ENCODE peak calls at places on chromosomes 3 and 15, in five cellular contexts. One of them, this sample, is unnamed.

GRCh38 chr3:81666502-81667121 is 94.8 kb downstream of the GBE1 start:
- DNase-seq in body of pancreas: no peak
- DNase-seq in esophagus squamous epithelium: no peak
- DNase-seq in aorta: no peak
- DNase-seq in IMR-90: peak; percentile 41
- DNase-seq in this sample: no peak

GRCh38 chr3:186281172-186281571 is 80.9 kb downstream of the DGKG start:
- DNase-seq in body of pancreas: no peak
- DNase-seq in esophagus squamous epithelium: no peak
- DNase-seq in aorta: no peak
- DNase-seq in IMR-90: peak; percentile 88
- DNase-seq in this sample: no peak

GRCh38 chr15:62275818-62276217 is 110.7 kb upstream of the C2CD4B start:
- DNase-seq in body of pancreas: peak; percentile 49
- DNase-seq in esophagus squamous epithelium: no peak
- DNase-seq in aorta: no peak
- DNase-seq in IMR-90: no peak
- DNase-seq in this sample: no peak

GRCh38 chr15:53193149-53193548 is 403.0 kb upstream of the ONECUT1 start:
- DNase-seq in body of pancreas: no peak
- DNase-seq in esophagus squamous epithelium: no peak
- DNase-seq in aorta: no peak
- DNase-seq in IMR-90: no peak
- DNase-seq in this sample: peak; percentile 26

GRCh38 chr3:59914251-59914650 is 864.4 kb upstream of the CFAP20DC start:
- DNase-seq in body of pancreas: no peak
- DNase-seq in esophagus squamous epithelium: no peak
- DNase-seq in aorta: no peak
- DNase-seq in IMR-90: no peak
- DNase-seq in this sample: no peak

GRCh38 chr3:13705702-13706280 is 156.9 kb downstream of the FBLN2 start:
- DNase-seq in body of pancreas: peak; percentile 2
- DNase-seq in esophagus squamous epithelium: no peak
- DNase-seq in aorta: peak; percentile 42
- DNase-seq in IMR-90: no peak
- DNase-seq in this sample: no peak

GRCh38 chr3:31343075-31343474 is 189.7 kb upstream of the STT3B start:
- DNase-seq in body of pancreas: no peak
- DNase-seq in esophagus squamous epithelium: no peak
- DNase-seq in aorta: no peak
- DNase-seq in IMR-90: no peak
- DNase-seq in this sample: no peak

GRCh38 chr3:133119146-133119545 is 81.0 kb downstream of the TMEM108 start:
- DNase-seq in body of pancreas: no peak
- DNase-seq in esophagus squamous epithelium: no peak
- DNase-seq in aorta: no peak
- DNase-seq in IMR-90: no peak
- DNase-seq in this sample: no peak

GRCh38 chr15:51883436-51883835 is 54.0 kb downstream of the TMOD3 start:
- DNase-seq in body of pancreas: no peak
- DNase-seq in esophagus squamous epithelium: no peak
- DNase-seq in aorta: no peak
- DNase-seq in IMR-90: peak; percentile 75
- DNase-seq in this sample: no peak

GRCh38 chr3:113697192-113698090 is 999 bp upstream of the USF3 start:
- DNase-seq in body of pancreas: peak; percentile 42
- DNase-seq in esophagus squamous epithelium: no peak
- DNase-seq in aorta: no peak
- DNase-seq in IMR-90: peak; percentile 34
- DNase-seq in this sample: peak; percentile 49

GRCh38 chr15:99105516-99106341 is 849 bp downstream of the SYNM start:
- DNase-seq in body of pancreas: peak; percentile 42
- DNase-seq in esophagus squamous epithelium: no peak
- DNase-seq in aorta: peak; percentile 87
- DNase-seq in IMR-90: peak; percentile 66
- DNase-seq in this sample: peak; percentile 88

GRCh38 chr3:158121295-158121694 is 11.4 kb downstream of the RSRC1 start:
- DNase-seq in body of pancreas: no peak
- DNase-seq in esophagus squamous epithelium: no peak
- DNase-seq in aorta: no peak
- DNase-seq in IMR-90: no peak
- DNase-seq in this sample: no peak

GRCh38 chr15:86193716-86194408 is 114.2 kb downstream of the AGBL1 start:
- DNase-seq in body of pancreas: no peak
- DNase-seq in esophagus squamous epithelium: no peak
- DNase-seq in aorta: no peak
- DNase-seq in IMR-90: no peak
- DNase-seq in this sample: no peak

GRCh38 chr15:37289109-37289765 is 188.9 kb upstream of the MEIS2 start:
- DNase-seq in body of pancreas: no peak
- DNase-seq in esophagus squamous epithelium: no peak
- DNase-seq in aorta: no peak
- DNase-seq in IMR-90: peak; percentile 5
- DNase-seq in this sample: peak; percentile 16

GRCh38 chr3:151282921-151283320 is 4.6 kb upstream of the P2RY14 start:
- DNase-seq in body of pancreas: no peak
- DNase-seq in esophagus squamous epithelium: no peak
- DNase-seq in aorta: no peak
- DNase-seq in IMR-90: peak; percentile 83
- DNase-seq in this sample: peak; percentile 25

GRCh38 chr15:40941078-40941527 is 12.0 kb downstream of the DLL4 start:
- DNase-seq in body of pancreas: no peak
- DNase-seq in esophagus squamous epithelium: no peak
- DNase-seq in aorta: no peak
- DNase-seq in IMR-90: no peak
- DNase-seq in this sample: peak; percentile 67

GRCh38 chr3:183073839-183074615 is 25.3 kb downstream of the MCCC1 start:
- DNase-seq in body of pancreas: no peak
- DNase-seq in esophagus squamous epithelium: no peak
- DNase-seq in aorta: no peak
- DNase-seq in IMR-90: peak; percentile 41
- DNase-seq in this sample: no peak

GRCh38 chr3:132713977-132714727 is 8.1 kb downstream of the NPHP3 start:
- DNase-seq in body of pancreas: no peak
- DNase-seq in esophagus squamous epithelium: no peak
- DNase-seq in aorta: no peak
- DNase-seq in IMR-90: no peak
- DNase-seq in this sample: no peak

GRCh38 chr3:185490241-185490640 is 8.6 kb downstream of the TMEM41A start:
- DNase-seq in body of pancreas: no peak
- DNase-seq in esophagus squamous epithelium: no peak
- DNase-seq in aorta: no peak
- DNase-seq in IMR-90: no peak
- DNase-seq in this sample: no peak

GRCh38 chr3:9067352-9067975 is 104.2 kb upstream of the RAD18 start:
- DNase-seq in body of pancreas: peak; percentile 41
- DNase-seq in esophagus squamous epithelium: no peak
- DNase-seq in aorta: no peak
- DNase-seq in IMR-90: peak; percentile 71
- DNase-seq in this sample: peak; percentile 79

GRCh38 chr15:86009727-86010126 is 69.9 kb upstream of the AGBL1 start:
- DNase-seq in body of pancreas: no peak
- DNase-seq in esophagus squamous epithelium: no peak
- DNase-seq in aorta: no peak
- DNase-seq in IMR-90: no peak
- DNase-seq in this sample: no peak

GRCh38 chr15:29805708-29806104 is 16.6 kb downstream of the TJP1 start:
- DNase-seq in body of pancreas: no peak
- DNase-seq in esophagus squamous epithelium: no peak
- DNase-seq in aorta: no peak
- DNase-seq in IMR-90: no peak
- DNase-seq in this sample: no peak

GRCh38 chr3:177705976-177706866 is 508.9 kb upstream of the TBL1XR1 start:
- DNase-seq in body of pancreas: peak; percentile 11
- DNase-seq in esophagus squamous epithelium: no peak
- DNase-seq in aorta: no peak
- DNase-seq in IMR-90: no peak
- DNase-seq in this sample: no peak

GRCh38 chr3:15795563-15796308 is 2.0 kb downstream of the ANKRD28 start:
- DNase-seq in body of pancreas: no peak
- DNase-seq in esophagus squamous epithelium: no peak
- DNase-seq in aorta: no peak
- DNase-seq in IMR-90: peak; percentile 68
- DNase-seq in this sample: no peak

GRCh38 chr3:129052675-129053074 is 7.9 kb upstream of the GP9 start:
- DNase-seq in body of pancreas: peak; percentile 67
- DNase-seq in esophagus squamous epithelium: no peak
- DNase-seq in aorta: peak; percentile 75
- DNase-seq in IMR-90: no peak
- DNase-seq in this sample: no peak

GRCh38 chr15:26028086-26028740 is 165.1 kb upstream of the ATP10A start:
- DNase-seq in body of pancreas: no peak
- DNase-seq in esophagus squamous epithelium: no peak
- DNase-seq in aorta: no peak
- DNase-seq in IMR-90: no peak
- DNase-seq in this sample: no peak

GRCh38 chr3:134985841-134986520 is 190.9 kb downstream of the EPHB1 start:
- DNase-seq in body of pancreas: no peak
- DNase-seq in esophagus squamous epithelium: no peak
- DNase-seq in aorta: no peak
- DNase-seq in IMR-90: no peak
- DNase-seq in this sample: no peak

GRCh38 chr15:73386886-73387506 is 18.2 kb upstream of the HCN4 start:
- DNase-seq in body of pancreas: no peak
- DNase-seq in esophagus squamous epithelium: no peak
- DNase-seq in aorta: no peak
- DNase-seq in IMR-90: no peak
- DNase-seq in this sample: peak; percentile 79

GRCh38 chr3:183555541-183556081 is at the start of gene KLHL6:
- DNase-seq in body of pancreas: no peak
- DNase-seq in esophagus squamous epithelium: no peak
- DNase-seq in aorta: no peak
- DNase-seq in IMR-90: no peak
- DNase-seq in this sample: no peak

DNA sequence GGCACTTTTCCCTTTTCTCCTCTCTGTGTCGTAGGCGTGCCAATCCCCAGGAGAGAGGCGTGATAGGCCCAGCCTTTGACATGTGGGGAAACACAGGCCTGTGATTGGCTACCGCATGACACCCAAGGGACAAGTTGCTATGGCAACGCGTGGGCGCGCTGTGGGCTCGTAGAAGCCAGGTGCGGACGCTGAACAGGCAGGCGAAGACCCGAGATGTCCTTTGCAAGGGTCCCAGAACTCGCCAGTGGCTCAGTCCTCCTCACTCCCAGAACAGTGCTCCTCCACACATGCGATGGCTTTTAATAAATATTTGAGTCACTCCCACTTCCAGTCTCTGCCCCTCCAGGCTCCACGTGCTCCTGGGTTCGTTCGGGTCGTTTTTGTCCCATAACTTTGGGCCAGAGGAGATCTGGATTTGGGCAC is 4.2 kb downstream of the SLC51B start:
- DNase-seq in body of pancreas: peak; percentile 93
- DNase-seq in esophagus squamous epithelium: peak; percentile 46
- DNase-seq in aorta: peak; percentile 94
- DNase-seq in IMR-90: peak; percentile 82
- DNase-seq in this sample: peak; percentile 98
- H3K4me3 ChIP-seq in body of pancreas: no peak overlapping the region
- H3K4me3 ChIP-seq in esophagus squamous epithelium: no peak overlapping the region
- H3K4me3 ChIP-seq in aorta: no peak overlapping the region
- H3K4me3 ChIP-seq in IMR-90: no peak overlapping the region
- H3K4me3 ChIP-seq in this sample: peak overlapping the region; percentile 1

GRCh38 chr15:78020007-78020406 is 57.5 kb downstream of the TBC1D2B start:
- DNase-seq in body of pancreas: no peak
- DNase-seq in esophagus squamous epithelium: no peak
- DNase-seq in aorta: no peak
- DNase-seq in IMR-90: no peak
- DNase-seq in this sample: no peak

GRCh38 chr15:78024141-78024567 is 53.4 kb downstream of the TBC1D2B start:
- DNase-seq in body of pancreas: peak; percentile 49
- DNase-seq in esophagus squamous epithelium: no peak
- DNase-seq in aorta: no peak
- DNase-seq in IMR-90: peak; percentile 57
- DNase-seq in this sample: no peak

GRCh38 chr15:78023081-78023665 is 54.3 kb downstream of the TBC1D2B start:
- DNase-seq in body of pancreas: no peak
- DNase-seq in esophagus squamous epithelium: no peak
- DNase-seq in aorta: no peak
- DNase-seq in IMR-90: no peak
- DNase-seq in this sample: no peak

GRCh38 chr15:78021761-78022160 is 55.8 kb downstream of the TBC1D2B start:
- DNase-seq in body of pancreas: no peak
- DNase-seq in esophagus squamous epithelium: no peak
- DNase-seq in aorta: no peak
- DNase-seq in IMR-90: no peak
- DNase-seq in this sample: no peak

GRCh38 chr15:78024883-78025282 is 52.6 kb downstream of the TBC1D2B start:
- DNase-seq in body of pancreas: no peak
- DNase-seq in esophagus squamous epithelium: no peak
- DNase-seq in aorta: no peak
- DNase-seq in IMR-90: no peak
- DNase-seq in this sample: peak; percentile 42
- H3K36me3 ChIP-seq in body of pancreas: peaks cover 9% of the 10 kb centered on the region
- H3K36me3 ChIP-seq in esophagus squamous epithelium: peaks cover 4% of the 10 kb centered on the region
- H3K36me3 ChIP-seq in aorta: peaks cover 9% of the 10 kb centered on the region
- H3K36me3 ChIP-seq in IMR-90: peaks cover 58% of the 10 kb centered on the region
- H3K36me3 ChIP-seq in this sample: peaks cover 2% of the 10 kb centered on the region

DNA sequence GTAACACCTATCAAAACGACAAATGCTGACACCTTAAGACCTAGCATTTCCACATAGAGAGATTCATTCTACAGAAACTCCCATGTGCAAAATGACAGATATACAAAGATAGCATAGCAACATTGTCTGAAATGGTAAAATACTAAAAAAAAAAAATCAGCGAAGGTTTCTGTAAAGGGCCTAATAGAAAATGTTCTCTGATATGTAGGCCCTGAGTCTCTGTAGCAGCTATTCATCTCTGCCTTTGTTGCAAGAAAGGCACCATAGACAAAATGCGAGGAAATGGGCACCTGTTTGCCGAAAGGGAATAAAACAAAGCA is 631 bp upstream of the MFGE8 start:
- DNase-seq in body of pancreas: no peak
- DNase-seq in esophagus squamous epithelium: no peak
- DNase-seq in aorta: no peak
- DNase-seq in IMR-90: no peak
- DNase-seq in this sample: peak; percentile 6
- H3K4me3 ChIP-seq in body of pancreas: no peak overlapping the region
- H3K4me3 ChIP-seq in esophagus squamous epithelium: no peak overlapping the region
- H3K4me3 ChIP-seq in aorta: no peak overlapping the region
- H3K4me3 ChIP-seq in IMR-90: peak overlapping the region; percentile 97
- H3K4me3 ChIP-seq in this sample: peak overlapping the region; percentile 62

GRCh38 chr3:47848599-47849117 is 45.7 kb downstream of the DHX30 start:
- DNase-seq in body of pancreas: no peak
- DNase-seq in esophagus squamous epithelium: no peak
- DNase-seq in aorta: no peak
- DNase-seq in IMR-90: no peak
- DNase-seq in this sample: peak; percentile 55
- H3K36me3 ChIP-seq in body of pancreas: peaks cover 41% of the 10 kb centered on the region
- H3K36me3 ChIP-seq in esophagus squamous epithelium: peaks cover 65% of the 10 kb centered on the region
- H3K36me3 ChIP-seq in aorta: peaks cover 5% of the 10 kb centered on the region
- H3K36me3 ChIP-seq in IMR-90: peaks cover 92% of the 10 kb centered on the region
- H3K36me3 ChIP-seq in this sample: peaks cover 57% of the 10 kb centered on the region

DNA sequence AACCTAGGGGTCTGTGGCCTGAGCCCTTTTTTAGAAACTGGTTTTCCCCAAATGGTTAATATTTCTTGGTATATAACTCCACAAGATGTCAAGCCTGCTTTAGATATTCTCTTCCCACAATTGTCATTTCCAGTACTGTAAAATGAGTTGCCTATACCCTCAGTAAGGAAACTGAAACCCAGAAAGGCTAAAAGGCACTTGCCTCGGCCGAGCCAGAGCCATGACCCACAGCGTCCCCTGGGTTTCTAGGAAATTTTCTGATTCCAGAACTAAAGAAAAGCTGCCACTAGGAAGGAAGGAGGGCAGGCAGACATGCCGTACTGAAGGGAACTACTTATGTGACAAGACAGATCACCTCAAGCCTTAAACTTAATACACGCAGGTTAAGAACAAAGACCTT is 59.1 kb downstream of the ATP8B4 start:
- DNase-seq in body of pancreas: no peak
- DNase-seq in esophagus squamous epithelium: no peak
- DNase-seq in aorta: no peak
- DNase-seq in IMR-90: no peak
- DNase-seq in this sample: no peak
- H3K4me3 ChIP-seq in body of pancreas: no peak overlapping the region
- H3K4me3 ChIP-seq in esophagus squamous epithelium: no peak overlapping the region
- H3K4me3 ChIP-seq in aorta: no peak overlapping the region
- H3K4me3 ChIP-seq in IMR-90: no peak overlapping the region
- H3K4me3 ChIP-seq in this sample: no peak overlapping the region

This sample was measured in H7.